ENCODE peak calls at places on chromosomes 11 and 22, in four cellular contexts. M is AG04450, B is substantia nigra, X is A673. F is an unnamed sample.

GRCh38 chr22:46049726-46050450 is 72.9 kb upstream of the WNT7B start:
- DNase-seq in M (no peak), B (no peak), X (no peak), F (no peak)

GRCh38 chr22:37182101-37182948 is 5.7 kb downstream of the C1QTNF6 start:
- DNase-seq in M (no peak), B (no peak), X (no peak), F (no peak)

GRCh38 chr11:120342678-120343077 is 6.5 kb downstream of the ARHGEF12 start:
- DNase-seq in M (no peak), B (no peak), X (no peak), F (no peak)

GRCh38 chr11:72768581-72768980 is 16.4 kb upstream of the ARAP1 start:
- DNase-seq in M (no peak), B (no peak), X (no peak), F (no peak)

GRCh38 chr11:45209904-45210699 is 63.7 kb downstream of the PRDM11 start:
- DNase-seq in M (no peak), B (peak; percentile 70), X (peak; percentile 69), F (peak; percentile 78)

GRCh38 chr11:3962406-3962840 is 107.0 kb downstream of the STIM1 start:
- DNase-seq in M (no peak), B (no peak), X (peak; percentile 32), F (no peak)

GRCh38 chr22:48780597-48781277 is 1046.9 kb downstream of the BRD1 start:
- DNase-seq in M (no peak), B (no peak), X (no peak), F (no peak)

GRCh38 chr11:130452941-130453340 is 4.5 kb downstream of the ADAMTS15 start:
- DNase-seq in M (no peak), B (no peak), X (no peak), F (no peak)

GRCh38 chr11:342328-342727 is 21.7 kb upstream of the IFITM3 start:
- DNase-seq in M (no peak), B (no peak), X (no peak), F (no peak)

GRCh38 chr11:89491141-89491690 is at the start of gene NOX4:
- DNase-seq in M (no peak), B (peak; percentile 49), X (peak; percentile 14), F (no peak)

GRCh38 chr11:3947084-3947483 is 91.6 kb downstream of the STIM1 start:
- DNase-seq in M (no peak), B (no peak), X (peak; percentile 39), F (peak; percentile 7)

GRCh38 chr11:44627911-44628729 is 62.7 kb downstream of the CD82 start:
- DNase-seq in M (no peak), B (peak; percentile 95), X (no peak), F (peak; percentile 47)

GRCh38 chr11:65944767-65945166 is 513 bp upstream of the TSGA10IP start:
- DNase-seq in M (no peak), B (no peak), X (no peak), F (no peak)

GRCh38 chr11:132028380-132029240 is 658.2 kb downstream of the NTM start:
- DNase-seq in M (no peak), B (peak; percentile 43), X (peak; percentile 90), F (no peak)

GRCh38 chr11:121112498-121113455 is 11.7 kb downstream of the TECTA start:
- DNase-seq in M (peak; percentile 54), B (peak; percentile 13), X (peak; percentile 82), F (peak; percentile 67)

GRCh38 chr11:45048313-45048841 is 97.7 kb upstream of the TP53I11 start:
- DNase-seq in M (no peak), B (no peak), X (no peak), F (no peak)

GRCh38 chr11:61555051-61555969 is 25.6 kb downstream of the SYT7 start:
- DNase-seq in M (no peak), B (no peak), X (peak; percentile 52), F (peak; percentile 85)

GRCh38 chr22:44845191-44845590 is 92.8 kb downstream of the ARHGAP8 start:
- DNase-seq in M (no peak), B (no peak), X (no peak), F (no peak)

GRCh38 chr11:34558211-34558610 is 44.6 kb upstream of the ELF5 start:
- DNase-seq in M (no peak), B (no peak), X (no peak), F (no peak)

GRCh38 chr11:43790444-43790794 is 90.2 kb upstream of the ALKBH3 start:
- DNase-seq in M (no peak), B (no peak), X (no peak), F (no peak)

GRCh38 chr22:31680764-31681624 is 19.0 kb upstream of the PISD start:
- DNase-seq in M (no peak), B (no peak), X (no peak), F (peak; percentile 12)

GRCh38 chr11:77669848-77670511 is 32.4 kb upstream of the CLNS1A start:
- DNase-seq in M (no peak), B (no peak), X (no peak), F (peak; percentile 11)

GRCh38 chr11:35424157-35424945 is 5.0 kb upstream of the SLC1A2 start:
- DNase-seq in M (no peak), B (no peak), X (no peak), F (no peak)

GRCh38 chr22:23067023-23067650 is 3.2 kb upstream of the GNAZ start:
- DNase-seq in M (no peak), B (no peak), X (no peak), F (no peak)

GRCh38 chr22:41411021-41411851 is 29.5 kb downstream of the TEF start:
- DNase-seq in M (no peak), B (peak; percentile 48), X (no peak), F (peak; percentile 36)

GRCh38 chr11:128890543-128891409 is at the start of gene KCNJ5:
- DNase-seq in M (no peak), B (peak; percentile 41), X (peak; percentile 48), F (peak; percentile 16)

GRCh38 chr11:47510231-47510630 is 42.7 kb downstream of the CELF1 start:
- DNase-seq in M (no peak), B (no peak), X (no peak), F (no peak)

GRCh38 chr11:68610452-68611116 is 73.8 kb upstream of the GAL start:
- DNase-seq in M (no peak), B (no peak), X (no peak), F (no peak)

GRCh38 chr22:26586556-26587325 is 3.2 kb downstream of the TPST2 start:
- DNase-seq in M (no peak), B (no peak), X (no peak), F (no peak)

GRCh38 chr11:94681852-94682251 is 86.3 kb upstream of the AMOTL1 start:
- DNase-seq in M (no peak), B (no peak), X (no peak), F (no peak)

GRCh38 chr22:24200616-24201212 is 19.4 kb downstream of the SUSD2 start:
- DNase-seq in M (no peak), B (no peak), X (no peak), F (no peak)

GRCh38 chr11:85845052-85845631 is 10.0 kb upstream of the CCDC83 start:
- DNase-seq in M (no peak), B (no peak), X (no peak), F (no peak)

GRCh38 chr22:28440517-28441366 is 238.9 kb downstream of the TTC28 start:
- DNase-seq in M (no peak), B (no peak), X (no peak), F (no peak)

GRCh38 chr11:128187829-128188228 is 399.5 kb downstream of the ETS1 start:
- DNase-seq in M (no peak), B (no peak), X (peak; percentile 56), F (no peak)

GRCh38 chr11:19938051-19938856 is 222.0 kb downstream of the DBX1 start:
- DNase-seq in M (no peak), B (no peak), X (peak; percentile 44), F (no peak)

GRCh38 chr22:23525510-23525909 is 54.6 kb downstream of the IGLL1 start:
- DNase-seq in M (no peak), B (no peak), X (no peak), F (no peak)

GRCh38 chr22:26579331-26579886 is 10.5 kb downstream of the TPST2 start:
- DNase-seq in M (no peak), B (no peak), X (no peak), F (no peak)

GRCh38 chr22:35611891-35612576 is 5.1 kb downstream of the MB start:
- DNase-seq in M (no peak), B (no peak), X (no peak), F (peak; percentile 94)

GRCh38 chr11:19970944-19971343 is 189.3 kb downstream of the DBX1 start:
- DNase-seq in M (no peak), B (no peak), X (no peak), F (no peak)

GRCh38 chr22:49620003-49620556 is 207.6 kb downstream of the BRD1 start:
- DNase-seq in M (no peak), B (no peak), X (no peak), F (no peak)

GRCh38 chr22:30371321-30371720 is 14.5 kb downstream of the CCDC157 start:
- DNase-seq in M (no peak), B (no peak), X (no peak), F (no peak)
- H3K27ac ChIP-seq in M (no peak overlapping the region), B (no peak overlapping the region), X (no peak overlapping the region), F (no peak overlapping the region)

GRCh38 chr11:107824668-107825369 is 33.8 kb downstream of the SLC35F2 start:
- DNase-seq in M (no peak), B (no peak), X (no peak), F (no peak)

GRCh38 chr11:107830915-107831540 is 27.6 kb downstream of the SLC35F2 start:
- DNase-seq in M (no peak), B (no peak), X (no peak), F (peak; percentile 55)

GRCh38 chr11:107825875-107826274 is 32.7 kb downstream of the SLC35F2 start:
- DNase-seq in M (no peak), B (no peak), X (no peak), F (no peak)

GRCh38 chr11:107821199-107821926 is 37.2 kb downstream of the SLC35F2 start:
- DNase-seq in M (no peak), B (no peak), X (peak; percentile 64), F (no peak)

DNA sequence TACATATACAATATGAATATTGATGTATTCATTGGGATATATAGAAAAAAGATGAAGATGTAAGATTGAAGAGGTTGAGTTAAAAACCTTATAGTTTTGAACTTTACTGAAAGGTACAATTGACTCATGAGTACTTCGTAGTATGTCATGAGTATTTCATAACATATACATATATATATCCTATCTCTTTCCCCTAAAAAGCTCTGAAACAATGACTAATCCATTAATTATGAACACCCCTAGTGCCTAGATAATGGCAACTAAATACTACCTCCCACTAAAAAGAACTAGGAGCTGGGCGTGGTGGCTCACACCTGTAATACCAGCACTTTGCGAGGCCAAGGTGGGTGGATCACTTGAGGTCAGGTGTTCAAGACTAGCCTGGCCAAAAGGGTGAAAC is 31.5 kb downstream of the SLC35F2 start:
- DNase-seq in M (no peak), B (no peak), X (no peak), F (no peak)
- H3K27ac ChIP-seq in M (no peak overlapping the region), B (no peak overlapping the region), X (no peak overlapping the region), F (no peak overlapping the region)

GRCh38 chr11:74009675-74010305 is 905 bp upstream of the UCP3 start:
- DNase-seq in M (no peak), B (no peak), X (no peak), F (no peak)

GRCh38 chr11:74010306-74010981 is 1.6 kb upstream of the UCP3 start:
- DNase-seq in M (no peak), B (no peak), X (no peak), F (no peak)

GRCh38 chr11:74013141-74013540 is 4.3 kb upstream of the UCP3 start:
- DNase-seq in M (no peak), B (no peak), X (no peak), F (no peak)

GRCh38 chr11:74011360-74012071 is 2.6 kb upstream of the UCP3 start:
- DNase-seq in M (no peak), B (no peak), X (no peak), F (no peak)

GRCh38 chr11:74012072-74012809 is 3.4 kb upstream of the UCP3 start:
- DNase-seq in M (no peak), B (no peak), X (no peak), F (no peak)
- H3K27ac ChIP-seq in M (no peak overlapping the region), B (no peak overlapping the region), X (no peak overlapping the region), F (no peak overlapping the region)

GRCh38 chr11:10529279-10529678 is 11.7 kb downstream of the RNF141 start:
- DNase-seq in M (no peak), B (no peak), X (no peak), F (no peak)
- H3K27ac ChIP-seq in M (no peak overlapping the region), B (peak overlapping the region; percentile 78), X (peak overlapping the region; percentile 52), F (no peak overlapping the region)

F was measured in prostate gland.